ENCODE peak calls at places on chromosomes 12 and 14, in seven cellular contexts. One of them, this sample, is unnamed.

GRCh38 chr12:121796855-121797751 is 3.6 kb upstream of the RHOF start:
- DNase-seq in cardiac fibroblast: peak
- DNase-seq in GM04504: peak
- DNase-seq in chondrocyte: no peak
- DNase-seq in naive thymus-derived CD8-positive, alpha-beta T cell: no peak
- DNase-seq in hippocampal formation: peak
- DNase-seq in H1: peak
- DNase-seq in this sample: no peak

GRCh38 chr12:31896514-31897039 is 62.6 kb upstream of the RESF1 start:
- DNase-seq in cardiac fibroblast: peak
- DNase-seq in GM04504: no peak
- DNase-seq in chondrocyte: no peak
- DNase-seq in naive thymus-derived CD8-positive, alpha-beta T cell: peak
- DNase-seq in hippocampal formation: no peak
- DNase-seq in H1: no peak
- DNase-seq in this sample: peak

GRCh38 chr12:71440393-71441349 is 1.1 kb downstream of the LGR5 start:
- DNase-seq in cardiac fibroblast: peak
- DNase-seq in GM04504: no peak
- DNase-seq in chondrocyte: no peak
- DNase-seq in naive thymus-derived CD8-positive, alpha-beta T cell: no peak
- DNase-seq in hippocampal formation: no peak
- DNase-seq in H1: peak
- DNase-seq in this sample: peak

GRCh38 chr12:123395236-123395635 is 11.3 kb downstream of the KMT5A start:
- DNase-seq in cardiac fibroblast: no peak
- DNase-seq in GM04504: no peak
- DNase-seq in chondrocyte: no peak
- DNase-seq in naive thymus-derived CD8-positive, alpha-beta T cell: no peak
- DNase-seq in hippocampal formation: no peak
- DNase-seq in H1: no peak
- DNase-seq in this sample: no peak

GRCh38 chr12:121214171-121214777 is 4.3 kb downstream of the P2RX4 start:
- DNase-seq in cardiac fibroblast: peak
- DNase-seq in GM04504: no peak
- DNase-seq in chondrocyte: no peak
- DNase-seq in naive thymus-derived CD8-positive, alpha-beta T cell: no peak
- DNase-seq in hippocampal formation: no peak
- DNase-seq in H1: no peak
- DNase-seq in this sample: peak

GRCh38 chr12:121776190-121777098 is 17.0 kb downstream of the RHOF start:
- DNase-seq in cardiac fibroblast: peak
- DNase-seq in GM04504: no peak
- DNase-seq in chondrocyte: no peak
- DNase-seq in naive thymus-derived CD8-positive, alpha-beta T cell: peak
- DNase-seq in hippocampal formation: no peak
- DNase-seq in H1: peak
- DNase-seq in this sample: peak

GRCh38 chr12:122048156-122048555 is 26.5 kb downstream of the BCL7A start:
- DNase-seq in cardiac fibroblast: peak
- DNase-seq in GM04504: no peak
- DNase-seq in chondrocyte: no peak
- DNase-seq in naive thymus-derived CD8-positive, alpha-beta T cell: no peak
- DNase-seq in hippocampal formation: no peak
- DNase-seq in H1: no peak
- DNase-seq in this sample: peak

GRCh38 chr12:5516781-5517180 is 84.9 kb downstream of the NTF3 start:
- DNase-seq in cardiac fibroblast: no peak
- DNase-seq in GM04504: no peak
- DNase-seq in chondrocyte: no peak
- DNase-seq in naive thymus-derived CD8-positive, alpha-beta T cell: no peak
- DNase-seq in hippocampal formation: no peak
- DNase-seq in H1: peak
- DNase-seq in this sample: no peak

GRCh38 chr14:79483472-79483871 is 727.8 kb downstream of the DIO2 start:
- DNase-seq in cardiac fibroblast: peak
- DNase-seq in GM04504: peak
- DNase-seq in chondrocyte: no peak
- DNase-seq in naive thymus-derived CD8-positive, alpha-beta T cell: no peak
- DNase-seq in hippocampal formation: no peak
- DNase-seq in H1: no peak
- DNase-seq in this sample: no peak

GRCh38 chr14:78754059-78754458 is 583.9 kb downstream of the NRXN3 start:
- DNase-seq in cardiac fibroblast: no peak
- DNase-seq in GM04504: no peak
- DNase-seq in chondrocyte: no peak
- DNase-seq in naive thymus-derived CD8-positive, alpha-beta T cell: no peak
- DNase-seq in hippocampal formation: no peak
- DNase-seq in H1: no peak
- DNase-seq in this sample: no peak

This sample was measured in NB4.